ENCODE peak calls at places on chromosome 22, in seven cellular contexts. One of them, this sample, is unnamed.

GRCh38 chr22:48088926-48089536 is 1326.6 kb downstream of the TBC1D22A start:
- DNase-seq in H9: no peak
- DNase-seq in amniotic stem cell: no peak
- DNase-seq in SJSA1: no peak
- DNase-seq in T-helper 2 cell: no peak
- DNase-seq in EH: no peak
- DNase-seq in naive thymus-derived CD8-positive, alpha-beta T cell: no peak
- DNase-seq in this sample: no peak

GRCh38 chr22:21961127-21961867 is 8.6 kb upstream of the PPM1F start:
- DNase-seq in SJSA1: no peak
- DNase-seq in EH: no peak
- DNase-seq in H9: no peak
- DNase-seq in naive thymus-derived CD8-positive, alpha-beta T cell: no peak
- DNase-seq in amniotic stem cell: no peak
- DNase-seq in T-helper 2 cell: no peak
- DNase-seq in this sample: no peak

GRCh38 chr22:19058713-19059451 is 63.3 kb downstream of the DGCR2 start:
- DNase-seq in H9: no peak
- DNase-seq in SJSA1: no peak
- DNase-seq in T-helper 2 cell: no peak
- DNase-seq in naive thymus-derived CD8-positive, alpha-beta T cell: no peak
- DNase-seq in amniotic stem cell: no peak
- DNase-seq in EH: no peak
- DNase-seq in this sample: peak

GRCh38 chr22:22738959-22739585 is 94.7 kb downstream of the GGTLC2 start:
- DNase-seq in SJSA1: no peak
- DNase-seq in H9: no peak
- DNase-seq in amniotic stem cell: no peak
- DNase-seq in EH: no peak
- DNase-seq in naive thymus-derived CD8-positive, alpha-beta T cell: no peak
- DNase-seq in T-helper 2 cell: no peak
- DNase-seq in this sample: no peak

GRCh38 chr22:49527611-49528419 is 299.9 kb downstream of the BRD1 start:
- DNase-seq in SJSA1: no peak
- DNase-seq in T-helper 2 cell: no peak
- DNase-seq in naive thymus-derived CD8-positive, alpha-beta T cell: no peak
- DNase-seq in EH: no peak
- DNase-seq in amniotic stem cell: no peak
- DNase-seq in H9: no peak
- DNase-seq in this sample: no peak

GRCh38 chr22:35900483-35901168 is 128.0 kb downstream of the RBFOX2 start:
- DNase-seq in naive thymus-derived CD8-positive, alpha-beta T cell: no peak
- DNase-seq in EH: peak
- DNase-seq in H9: no peak
- DNase-seq in T-helper 2 cell: peak
- DNase-seq in amniotic stem cell: no peak
- DNase-seq in SJSA1: peak
- DNase-seq in this sample: no peak

GRCh38 chr22:17785185-17786184 is 11.2 kb upstream of the BID start:
- DNase-seq in EH: peak
- DNase-seq in naive thymus-derived CD8-positive, alpha-beta T cell: peak
- DNase-seq in T-helper 2 cell: peak
- DNase-seq in H9: peak
- DNase-seq in SJSA1: peak
- DNase-seq in amniotic stem cell: no peak
- DNase-seq in this sample: peak

GRCh38 chr22:19808873-19809478 is 45.7 kb downstream of the GNB1L start:
- DNase-seq in amniotic stem cell: no peak
- DNase-seq in EH: no peak
- DNase-seq in naive thymus-derived CD8-positive, alpha-beta T cell: no peak
- DNase-seq in T-helper 2 cell: no peak
- DNase-seq in SJSA1: no peak
- DNase-seq in H9: no peak
- DNase-seq in this sample: no peak

GRCh38 chr22:46176508-46177003 is 26.2 kb downstream of the PPARA start:
- DNase-seq in H9: no peak
- DNase-seq in EH: no peak
- DNase-seq in naive thymus-derived CD8-positive, alpha-beta T cell: no peak
- DNase-seq in T-helper 2 cell: no peak
- DNase-seq in amniotic stem cell: no peak
- DNase-seq in SJSA1: no peak
- DNase-seq in this sample: no peak

GRCh38 chr22:38705235-38706100 is at the start of gene GTPBP1:
- DNase-seq in T-helper 2 cell: peak
- DNase-seq in EH: peak
- DNase-seq in amniotic stem cell: peak
- DNase-seq in H9: peak
- DNase-seq in SJSA1: peak
- DNase-seq in naive thymus-derived CD8-positive, alpha-beta T cell: peak
- DNase-seq in this sample: peak

GRCh38 chr22:49019737-49020136 is 807.9 kb downstream of the BRD1 start:
- DNase-seq in naive thymus-derived CD8-positive, alpha-beta T cell: no peak
- DNase-seq in EH: no peak
- DNase-seq in H9: peak
- DNase-seq in SJSA1: peak
- DNase-seq in amniotic stem cell: no peak
- DNase-seq in T-helper 2 cell: no peak
- DNase-seq in this sample: no peak

GRCh38 chr22:47793304-47794101 is 1031.1 kb downstream of the TBC1D22A start:
- DNase-seq in EH: no peak
- DNase-seq in naive thymus-derived CD8-positive, alpha-beta T cell: no peak
- DNase-seq in SJSA1: peak
- DNase-seq in T-helper 2 cell: no peak
- DNase-seq in H9: no peak
- DNase-seq in amniotic stem cell: no peak
- DNase-seq in this sample: no peak

GRCh38 chr22:38311331-38311635 is 6.0 kb downstream of the CSNK1E start:
- DNase-seq in SJSA1: peak
- DNase-seq in naive thymus-derived CD8-positive, alpha-beta T cell: no peak
- DNase-seq in EH: peak
- DNase-seq in T-helper 2 cell: no peak
- DNase-seq in H9: no peak
- DNase-seq in amniotic stem cell: no peak
- DNase-seq in this sample: no peak

GRCh38 chr22:39622881-39623367 is 52.4 kb downstream of the CACNA1I start:
- DNase-seq in EH: peak
- DNase-seq in amniotic stem cell: no peak
- DNase-seq in T-helper 2 cell: peak
- DNase-seq in H9: peak
- DNase-seq in SJSA1: peak
- DNase-seq in naive thymus-derived CD8-positive, alpha-beta T cell: peak
- DNase-seq in this sample: no peak